ENCODE peak calls at places on chromosomes 11 and 22, in four cellular contexts. M is MCF 10A, O is mucosa of descending colon, W is IMR-90. Q is an unnamed sample.
A peak's percentile ranks its signal among the peaks of the same experiment; 100 is the strongest.

GRCh38 chr11:46392421-46393230 is 1.1 kb upstream of the CHRM4 start:
- DNase-seq in M (peak; percentile 69), O (peak; percentile 92), W (peak; percentile 72), Q (peak; percentile 72)

GRCh38 chr22:37991738-37992442 is 7.5 kb upstream of the SOX10 start:
- DNase-seq in M (no peak), W (peak; percentile 15), O (no peak), Q (no peak)

GRCh38 chr11:75632962-75633361 is 35.9 kb downstream of the MAP6 start:
- DNase-seq in M (no peak), W (no peak), O (no peak), Q (no peak)

GRCh38 chr11:120121336-120121735 is 16.6 kb downstream of the TRIM29 start:
- DNase-seq in O (no peak), M (no peak), W (no peak), Q (no peak)

GRCh38 chr22:36439481-36440271 is 41.8 kb downstream of the TXN2 start:
- DNase-seq in W (peak; percentile 97), O (peak; percentile 61), M (peak; percentile 78), Q (peak; percentile 95)

GRCh38 chr22:19047993-19048392 is 74.2 kb downstream of the DGCR2 start:
- DNase-seq in W (no peak), O (no peak), M (no peak), Q (no peak)

GRCh38 chr11:31810779-31811647 is at the start of gene PAX6:
- DNase-seq in W (peak; percentile 19), M (no peak), O (peak; percentile 51), Q (peak; percentile 28)

GRCh38 chr22:20181194-20181931 is 30.5 kb upstream of the CCDC188 start:
- DNase-seq in W (no peak), M (no peak), O (no peak), Q (no peak)

GRCh38 chr11:88326112-88326511 is 11.4 kb downstream of the CTSC start:
- DNase-seq in M (no peak), W (no peak), O (no peak), Q (no peak)

GRCh38 chr22:32680277-32680676 is 121.2 kb upstream of the TIMP3 start:
- DNase-seq in O (no peak), W (no peak), M (no peak), Q (no peak)

GRCh38 chr11:107705027-107705426 is 6.8 kb downstream of the SLN start:
- DNase-seq in M (peak; percentile 88), O (no peak), W (peak; percentile 92), Q (peak; percentile 96)

GRCh38 chr11:10657308-10658271 is 36.0 kb downstream of the IRAG1 start:
- DNase-seq in M (no peak), W (peak; percentile 82), O (no peak), Q (peak; percentile 80)

GRCh38 chr22:33018232-33018864 is 39.8 kb downstream of the SYN3 start:
- DNase-seq in W (peak; percentile 29), M (peak; percentile 57), O (peak; percentile 51), Q (peak; percentile 51)

GRCh38 chr11:119803139-119803538 is 74.1 kb upstream of the NECTIN1 start:
- DNase-seq in W (no peak), O (no peak), M (no peak), Q (no peak)

GRCh38 chr11:128879817-128880216 is 11.3 kb upstream of the KCNJ5 start:
- DNase-seq in W (no peak), O (no peak), M (no peak), Q (no peak)

GRCh38 chr11:92556435-92556834 is 331.8 kb downstream of the FAT3 start:
- DNase-seq in O (no peak), M (peak; percentile 58), W (peak; percentile 17), Q (peak; percentile 1)

GRCh38 chr22:42655693-42656092 is 6.5 kb upstream of the CYB5R3 start:
- DNase-seq in M (no peak), W (no peak), O (no peak), Q (no peak)

GRCh38 chr22:29072979-29073617 is at the start of gene KREMEN1:
- DNase-seq in W (no peak), O (peak; percentile 66), M (no peak), Q (no peak)

GRCh38 chr11:18005376-18006129 is 7.3 kb downstream of the SERGEF start:
- DNase-seq in O (no peak), W (no peak), M (peak; percentile 51), Q (no peak)

GRCh38 chr11:119356349-119357031 is 10.0 kb upstream of the MFRP start:
- DNase-seq in O (peak; percentile 89), M (peak; percentile 80), W (peak; percentile 66), Q (peak; percentile 73)

GRCh38 chr11:2319791-2320481 is 18.1 kb downstream of the TSPAN32 start:
- DNase-seq in W (no peak), O (no peak), M (no peak), Q (no peak)

GRCh38 chr11:21514298-21514697 is 678.6 kb upstream of the ANO5 start:
- DNase-seq in M (no peak), W (no peak), O (no peak), Q (no peak)

DNA sequence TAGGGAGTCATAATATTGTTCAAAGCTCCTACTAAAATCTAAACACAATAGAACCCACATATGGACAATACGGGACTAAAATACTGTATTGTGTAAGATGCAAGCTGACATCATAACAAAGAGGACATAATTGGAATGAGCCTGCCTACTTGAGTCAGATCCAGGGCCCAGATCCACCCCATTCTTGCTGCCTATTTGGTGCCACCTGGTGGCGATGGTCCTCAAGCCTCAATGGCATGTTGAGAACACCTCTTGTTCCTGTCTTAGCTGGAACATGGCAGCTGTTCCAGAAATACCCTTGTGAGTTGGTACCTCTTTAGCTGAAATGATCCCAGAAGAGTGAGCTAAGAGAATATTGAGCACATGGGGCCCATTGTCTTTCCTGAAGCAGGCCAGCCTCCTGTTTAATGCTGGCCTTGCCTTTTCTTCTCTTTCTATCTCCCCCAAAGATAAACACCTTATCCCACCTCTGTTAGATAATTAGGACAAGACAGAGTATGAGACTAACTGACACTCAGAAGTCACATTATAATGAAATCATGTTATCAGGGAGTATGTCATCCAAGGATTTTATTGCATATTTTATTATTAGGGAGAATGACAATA is 680.9 kb upstream of the ANO5 start:
- DNase-seq in O (peak; percentile 30), M (peak; percentile 44), W (no peak), Q (peak; percentile 57)
- TF ChIP-seq CTCF in O (no peak), M (no peak), W (peak; percentile 5), Q (peak; percentile 47)

DNA sequence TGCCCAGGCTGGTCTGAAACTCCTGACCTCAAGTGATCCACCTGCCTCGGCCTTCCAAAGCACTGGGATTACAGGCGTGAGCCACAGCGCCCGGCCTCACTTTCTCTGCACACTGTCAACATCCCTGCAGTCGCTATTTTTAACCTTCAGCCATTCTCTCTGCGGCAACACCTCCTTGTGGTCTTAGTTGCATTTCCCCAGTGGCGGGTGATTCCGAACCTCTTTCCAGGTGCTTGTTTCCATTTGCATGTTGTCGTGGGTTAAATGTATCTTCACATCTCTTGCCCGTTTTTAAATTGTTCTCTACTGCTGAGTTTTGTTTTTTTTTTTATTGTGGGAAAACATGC is 2.2 kb upstream of the SCT start:
- DNase-seq in O (peak; percentile 29), M (no peak), W (no peak), Q (no peak)
- TF ChIP-seq CTCF in O (no peak), M (no peak), W (no peak), Q (no peak)

GRCh38 chr11:76694664-76695063 is 24.1 kb upstream of the LRRC32 start:
- DNase-seq in W (peak; percentile 90), O (no peak), M (peak; percentile 25), Q (peak; percentile 93)

GRCh38 chr11:76695767-76696166 is 25.2 kb upstream of the LRRC32 start:
- DNase-seq in M (no peak), O (no peak), W (no peak), Q (no peak)

GRCh38 chr11:76696756-76697155 is 26.2 kb upstream of the LRRC32 start:
- DNase-seq in W (no peak), M (no peak), O (no peak), Q (no peak)

GRCh38 chr11:76693791-76694190 is 23.2 kb upstream of the LRRC32 start:
- DNase-seq in O (no peak), M (no peak), W (no peak), Q (no peak)

GRCh38 chr11:76695133-76695532 is 24.6 kb upstream of the LRRC32 start:
- DNase-seq in O (no peak), W (no peak), M (no peak), Q (no peak)
- TF ChIP-seq CTCF in O (no peak), W (no peak), M (no peak), Q (no peak)

GRCh38 chr11:24321229-24321628 is 175.6 kb upstream of the LUZP2 start:
- DNase-seq in W (no peak), M (no peak), O (no peak), Q (no peak)

GRCh38 chr11:24324211-24324610 is 172.6 kb upstream of the LUZP2 start:
- DNase-seq in W (peak; percentile 75), M (no peak), O (no peak), Q (no peak)
- TF ChIP-seq CTCF in W (no peak), M (no peak), O (no peak), Q (no peak)

GRCh38 chr11:90318651-90319050 is 95.8 kb upstream of the CHORDC1 start:
- DNase-seq in O (no peak), M (peak; percentile 9), W (no peak), Q (no peak)
- TF ChIP-seq CTCF in O (no peak), M (no peak), W (no peak), Q (no peak)

GRCh38 chr11:94400075-94400838 is 962 bp downstream of the GPR83 start:
- DNase-seq in M (no peak), O (no peak), W (no peak), Q (no peak)

GRCh38 chr11:94401773-94402265 is 600 bp upstream of the GPR83 start:
- DNase-seq in M (no peak), O (no peak), W (no peak), Q (no peak)

GRCh38 chr11:94402355-94402754 is 1.1 kb upstream of the GPR83 start:
- DNase-seq in O (no peak), W (no peak), M (peak; percentile 33), Q (no peak)

GRCh38 chr11:94398101-94398500 is 3.1 kb downstream of the GPR83 start:
- DNase-seq in W (no peak), O (no peak), M (no peak), Q (no peak)

DNA sequence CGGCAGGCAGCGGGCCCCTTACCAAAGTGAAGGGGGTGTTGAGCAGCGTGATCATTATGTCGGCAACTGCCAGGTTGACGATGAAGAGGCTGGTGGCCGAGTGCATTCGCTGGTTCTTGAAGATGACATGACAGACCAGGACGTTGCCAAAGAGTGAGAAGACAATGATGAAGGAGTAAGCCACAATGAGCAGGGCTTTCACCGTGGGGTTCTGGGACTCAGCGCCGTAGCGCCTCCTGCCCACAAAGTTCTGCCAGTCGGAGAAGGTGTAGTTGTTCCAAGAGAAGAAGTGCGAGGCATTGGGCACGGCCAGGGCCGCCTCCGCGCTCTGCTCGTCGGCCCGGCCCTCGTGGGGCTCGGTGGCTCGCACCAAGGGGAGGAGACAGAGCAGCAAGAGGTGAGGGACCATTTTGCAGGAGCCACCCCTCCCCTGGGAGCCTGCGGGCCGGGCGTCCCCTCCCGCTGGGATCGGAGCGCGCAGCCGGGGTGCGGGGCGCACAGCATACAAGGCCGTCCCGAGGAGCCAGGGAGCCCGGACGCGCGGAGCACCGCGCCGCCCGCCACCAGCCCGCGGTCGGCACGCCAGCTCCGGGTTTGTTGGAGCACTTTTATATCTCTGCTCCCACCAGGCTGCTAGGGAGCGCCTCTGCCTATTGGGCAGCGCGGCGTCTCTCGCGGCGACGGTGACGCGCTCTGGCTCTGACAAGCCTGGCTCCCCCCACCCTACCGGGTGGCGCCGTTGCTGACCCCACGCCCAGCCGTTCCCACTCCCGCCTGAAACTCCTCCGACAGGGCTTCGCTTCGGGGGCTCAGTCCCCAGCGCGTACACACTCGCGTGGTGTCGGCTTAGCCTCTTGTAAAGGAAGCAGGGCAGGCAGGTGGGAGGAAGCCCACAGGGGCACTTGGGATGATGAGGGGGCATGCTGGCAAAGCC is at the start of gene GPR83:
- DNase-seq in O (no peak), W (peak; percentile 12), M (no peak), Q (no peak)
- TF ChIP-seq CTCF in O (no peak), W (no peak), M (no peak), Q (no peak)

GRCh38 chr22:46728470-46728869 is 9.6 kb downstream of the CERK start:
- DNase-seq in M (no peak), W (no peak), O (no peak), Q (no peak)
- TF ChIP-seq CTCF in M (no peak), W (no peak), O (no peak), Q (no peak)